ENCODE peak calls at places on chromosomes 11 and 22, in five cellular contexts. One of them, this sample, is unnamed. For H3K9me3 and H3K4me1, the result is how much of the 10 kb centered on the place peaks cover.

GRCh38 chr11:19393941-19394340 is 153.2 kb upstream of the E2F8 start:
- DNase-seq in colonic mucosa: no peak
- DNase-seq in sigmoid colon: no peak
- DNase-seq in vagina: no peak
- DNase-seq in mesenchymal stem cell: peak
- DNase-seq in this sample: no peak

GRCh38 chr11:69435161-69435990 is 46.1 kb upstream of the LINC01488 start:
- DNase-seq in colonic mucosa: no peak
- DNase-seq in vagina: no peak
- DNase-seq in sigmoid colon: peak
- DNase-seq in mesenchymal stem cell: no peak
- DNase-seq in this sample: no peak

GRCh38 chr11:103035656-103036434 is 56.1 kb downstream of the DCUN1D5 start:
- DNase-seq in mesenchymal stem cell: peak
- DNase-seq in sigmoid colon: no peak
- DNase-seq in vagina: no peak
- DNase-seq in colonic mucosa: peak
- DNase-seq in this sample: peak

GRCh38 chr11:130585545-130585944 is 137.1 kb downstream of the ADAMTS15 start:
- DNase-seq in colonic mucosa: no peak
- DNase-seq in vagina: no peak
- DNase-seq in mesenchymal stem cell: no peak
- DNase-seq in sigmoid colon: no peak
- DNase-seq in this sample: no peak

GRCh38 chr11:69442807-69443137 is 38.7 kb upstream of the LINC01488 start:
- DNase-seq in colonic mucosa: peak
- DNase-seq in vagina: no peak
- DNase-seq in sigmoid colon: no peak
- DNase-seq in mesenchymal stem cell: peak
- DNase-seq in this sample: no peak

GRCh38 chr22:47328550-47329243 is 566.2 kb downstream of the TBC1D22A start:
- DNase-seq in colonic mucosa: no peak
- DNase-seq in mesenchymal stem cell: no peak
- DNase-seq in sigmoid colon: no peak
- DNase-seq in vagina: peak
- DNase-seq in this sample: no peak

GRCh38 chr11:72239296-72239848 is 4.6 kb downstream of the PHOX2A start:
- DNase-seq in colonic mucosa: peak
- DNase-seq in vagina: no peak
- DNase-seq in sigmoid colon: peak
- DNase-seq in mesenchymal stem cell: peak
- DNase-seq in this sample: no peak

GRCh38 chr11:18581825-18582224 is 6.7 kb downstream of the UEVLD start:
- DNase-seq in colonic mucosa: no peak
- DNase-seq in mesenchymal stem cell: no peak
- DNase-seq in sigmoid colon: no peak
- DNase-seq in vagina: no peak
- DNase-seq in this sample: no peak

GRCh38 chr11:33620423-33621120 is 80.1 kb downstream of the C11orf91 start:
- DNase-seq in vagina: no peak
- DNase-seq in sigmoid colon: no peak
- DNase-seq in mesenchymal stem cell: no peak
- DNase-seq in colonic mucosa: no peak
- DNase-seq in this sample: no peak

GRCh38 chr11:30719420-30719819 is 133.3 kb upstream of the MPPED2 start:
- DNase-seq in mesenchymal stem cell: no peak
- DNase-seq in colonic mucosa: no peak
- DNase-seq in vagina: no peak
- DNase-seq in sigmoid colon: no peak
- DNase-seq in this sample: no peak

GRCh38 chr11:61954106-61955030 is 4.2 kb downstream of the BEST1 start:
- DNase-seq in colonic mucosa: no peak
- DNase-seq in sigmoid colon: no peak
- DNase-seq in mesenchymal stem cell: no peak
- DNase-seq in vagina: peak
- DNase-seq in this sample: no peak

DNA sequence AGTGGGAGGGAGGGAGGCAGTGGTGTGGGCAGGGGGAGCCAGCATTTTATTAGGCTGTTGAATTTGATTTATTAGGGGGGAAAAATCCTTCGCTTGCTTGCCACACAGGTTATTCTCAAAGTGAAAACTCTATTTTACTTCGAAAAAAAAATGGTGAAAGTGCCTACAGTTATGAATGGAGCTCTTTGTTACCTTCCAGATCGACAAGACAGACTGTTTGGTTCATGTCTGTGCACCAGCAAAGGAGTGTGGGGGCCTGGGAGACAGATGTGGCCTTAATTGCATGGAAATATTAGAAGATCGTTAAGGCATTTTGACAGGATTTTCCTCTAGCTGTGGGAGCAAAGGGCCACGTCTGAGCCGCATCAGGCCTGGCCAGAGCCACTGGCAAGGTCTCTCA is 45.7 kb downstream of the FLI1 start:
- DNase-seq in sigmoid colon: no peak
- DNase-seq in mesenchymal stem cell: no peak
- DNase-seq in vagina: no peak
- DNase-seq in colonic mucosa: no peak
- DNase-seq in this sample: no peak
- H3K27ac ChIP-seq in sigmoid colon: no peak
- H3K27ac ChIP-seq in mesenchymal stem cell: no peak
- H3K27ac ChIP-seq in vagina: no peak
- H3K27ac ChIP-seq in colonic mucosa: no peak
- H3K27ac ChIP-seq in this sample: peak

GRCh38 chr22:48336339-48337060 is 1491.2 kb downstream of the BRD1 start:
- DNase-seq in vagina: no peak
- DNase-seq in sigmoid colon: no peak
- DNase-seq in colonic mucosa: no peak
- DNase-seq in mesenchymal stem cell: no peak
- DNase-seq in this sample: peak
- H3K9me3 ChIP-seq in vagina: under half
- H3K9me3 ChIP-seq in sigmoid colon: under half
- H3K9me3 ChIP-seq in colonic mucosa: under half
- H3K9me3 ChIP-seq in mesenchymal stem cell: under half
- H3K9me3 ChIP-seq in this sample: under half

DNA sequence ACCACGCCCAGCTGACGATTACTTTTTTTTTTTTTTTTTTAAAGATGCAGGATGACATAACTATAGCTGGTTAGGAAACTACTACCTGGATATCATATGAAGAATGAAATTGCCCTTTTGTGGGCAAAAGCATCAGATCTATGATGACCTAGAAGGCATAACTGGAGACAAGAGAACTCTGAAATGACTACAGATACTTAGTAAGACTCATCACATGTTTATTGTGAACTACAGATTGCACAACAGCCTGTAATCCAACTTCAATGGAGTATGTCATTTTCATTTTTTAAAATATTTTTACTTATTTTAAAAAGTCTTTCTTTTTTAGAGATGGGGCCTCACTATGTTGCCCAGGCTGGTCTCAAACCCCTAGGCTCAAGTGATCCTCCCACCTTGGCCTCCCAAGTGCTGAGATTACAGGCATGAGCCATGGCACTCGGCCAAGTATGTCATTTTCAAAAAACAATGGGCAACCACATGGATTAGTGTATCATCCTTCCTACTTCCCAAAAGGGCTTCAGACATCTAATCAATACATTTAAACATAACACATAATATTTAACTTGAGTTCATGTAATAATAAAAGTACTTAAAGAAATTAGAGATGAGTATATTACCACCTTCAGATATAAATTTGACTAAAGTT is 3.3 kb downstream of the MTMR2 start:
- DNase-seq in colonic mucosa: no peak
- DNase-seq in vagina: no peak
- DNase-seq in sigmoid colon: no peak
- DNase-seq in mesenchymal stem cell: peak
- DNase-seq in this sample: no peak
- H3K4me1 ChIP-seq in colonic mucosa: under half
- H3K4me1 ChIP-seq in vagina: under half
- H3K4me1 ChIP-seq in sigmoid colon: under half
- H3K4me1 ChIP-seq in mesenchymal stem cell: under half
- H3K4me1 ChIP-seq in this sample: under half

GRCh38 chr22:29343313-29343805 is 27.9 kb upstream of the RASL10A start:
- DNase-seq in colonic mucosa: no peak
- DNase-seq in sigmoid colon: peak
- DNase-seq in vagina: no peak
- DNase-seq in mesenchymal stem cell: no peak
- DNase-seq in this sample: no peak
- H3K27ac ChIP-seq in colonic mucosa: no peak
- H3K27ac ChIP-seq in sigmoid colon: peak
- H3K27ac ChIP-seq in vagina: no peak
- H3K27ac ChIP-seq in mesenchymal stem cell: peak
- H3K27ac ChIP-seq in this sample: no peak

GRCh38 chr22:27495325-27495724 is 306.2 kb downstream of the MN1 start:
- DNase-seq in sigmoid colon: no peak
- DNase-seq in vagina: no peak
- DNase-seq in mesenchymal stem cell: no peak
- DNase-seq in colonic mucosa: no peak
- DNase-seq in this sample: no peak
- H3K9me3 ChIP-seq in sigmoid colon: under half
- H3K9me3 ChIP-seq in vagina: under half
- H3K9me3 ChIP-seq in mesenchymal stem cell: under half
- H3K9me3 ChIP-seq in colonic mucosa: under half
- H3K9me3 ChIP-seq in this sample: under half

GRCh38 chr22:36362077-36362476 is 25.7 kb downstream of the MYH9 start:
- DNase-seq in sigmoid colon: no peak
- DNase-seq in mesenchymal stem cell: no peak
- DNase-seq in colonic mucosa: no peak
- DNase-seq in vagina: no peak
- DNase-seq in this sample: no peak

GRCh38 chr22:36360011-36360410 is 27.8 kb downstream of the MYH9 start:
- DNase-seq in mesenchymal stem cell: no peak
- DNase-seq in vagina: no peak
- DNase-seq in colonic mucosa: no peak
- DNase-seq in sigmoid colon: no peak
- DNase-seq in this sample: no peak

GRCh38 chr22:36359172-36359973 is 28.4 kb downstream of the MYH9 start:
- DNase-seq in colonic mucosa: no peak
- DNase-seq in mesenchymal stem cell: no peak
- DNase-seq in sigmoid colon: no peak
- DNase-seq in vagina: no peak
- DNase-seq in this sample: no peak

GRCh38 chr22:36362819-36363377 is 24.9 kb downstream of the MYH9 start:
- DNase-seq in colonic mucosa: no peak
- DNase-seq in mesenchymal stem cell: peak
- DNase-seq in sigmoid colon: no peak
- DNase-seq in vagina: no peak
- DNase-seq in this sample: no peak

GRCh38 chr22:36360871-36361383 is 26.8 kb downstream of the MYH9 start:
- DNase-seq in colonic mucosa: no peak
- DNase-seq in sigmoid colon: no peak
- DNase-seq in mesenchymal stem cell: peak
- DNase-seq in vagina: no peak
- DNase-seq in this sample: no peak
- H3K4me1 ChIP-seq in colonic mucosa: half or more
- H3K4me1 ChIP-seq in sigmoid colon: under half
- H3K4me1 ChIP-seq in mesenchymal stem cell: half or more
- H3K4me1 ChIP-seq in vagina: half or more
- H3K4me1 ChIP-seq in this sample: half or more

DNA sequence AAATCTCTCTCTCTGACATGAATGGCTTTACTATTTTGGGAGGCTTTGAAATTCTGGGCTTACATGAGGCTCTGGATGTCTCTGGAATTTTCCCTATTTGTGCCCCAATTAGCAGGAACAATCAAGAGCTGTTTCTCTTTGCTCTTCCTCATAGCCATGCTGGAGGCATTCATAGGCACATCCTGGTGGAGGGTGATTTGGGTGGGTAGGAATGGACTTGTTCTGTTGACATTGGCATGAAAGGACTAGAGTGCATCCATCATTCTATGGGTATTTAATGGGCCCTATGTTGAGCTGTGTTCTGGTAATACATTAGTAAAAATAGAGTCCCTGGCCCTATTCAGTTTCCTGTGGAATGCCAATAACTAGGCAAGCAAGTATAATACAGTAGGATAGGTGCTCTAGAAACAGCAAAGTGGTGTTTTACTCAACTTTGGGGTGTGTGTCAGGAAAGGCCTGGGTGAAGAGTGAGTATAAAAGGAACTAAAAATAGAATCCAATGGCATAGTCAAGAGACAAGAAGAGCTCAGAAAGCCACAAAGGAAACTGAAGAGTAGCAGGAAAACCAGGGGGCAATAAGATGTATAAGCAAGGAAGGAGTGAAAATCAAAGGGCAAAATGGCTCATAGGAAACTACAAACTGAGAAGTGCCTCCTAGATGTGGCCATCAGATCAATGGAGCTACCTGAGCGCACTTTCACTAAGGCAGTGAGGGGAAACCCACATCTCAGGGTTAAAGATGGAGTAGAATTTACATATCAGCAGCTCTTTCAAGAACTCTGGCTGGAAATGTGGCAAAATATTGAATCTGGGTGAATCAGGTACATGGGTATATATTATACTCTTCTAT is 45.0 kb downstream of the CWC15 start:
- DNase-seq in mesenchymal stem cell: peak
- DNase-seq in sigmoid colon: no peak
- DNase-seq in vagina: peak
- DNase-seq in colonic mucosa: no peak
- DNase-seq in this sample: no peak
- H3K27ac ChIP-seq in mesenchymal stem cell: peak
- H3K27ac ChIP-seq in sigmoid colon: peak
- H3K27ac ChIP-seq in vagina: peak
- H3K27ac ChIP-seq in colonic mucosa: no peak
- H3K27ac ChIP-seq in this sample: no peak

GRCh38 chr22:33542153-33542552 is 378.1 kb downstream of the LARGE1 start:
- DNase-seq in vagina: no peak
- DNase-seq in mesenchymal stem cell: peak
- DNase-seq in sigmoid colon: no peak
- DNase-seq in colonic mucosa: no peak
- DNase-seq in this sample: no peak
- H3K9me3 ChIP-seq in vagina: under half
- H3K9me3 ChIP-seq in mesenchymal stem cell: under half
- H3K9me3 ChIP-seq in sigmoid colon: under half
- H3K9me3 ChIP-seq in colonic mucosa: under half
- H3K9me3 ChIP-seq in this sample: under half

DNA sequence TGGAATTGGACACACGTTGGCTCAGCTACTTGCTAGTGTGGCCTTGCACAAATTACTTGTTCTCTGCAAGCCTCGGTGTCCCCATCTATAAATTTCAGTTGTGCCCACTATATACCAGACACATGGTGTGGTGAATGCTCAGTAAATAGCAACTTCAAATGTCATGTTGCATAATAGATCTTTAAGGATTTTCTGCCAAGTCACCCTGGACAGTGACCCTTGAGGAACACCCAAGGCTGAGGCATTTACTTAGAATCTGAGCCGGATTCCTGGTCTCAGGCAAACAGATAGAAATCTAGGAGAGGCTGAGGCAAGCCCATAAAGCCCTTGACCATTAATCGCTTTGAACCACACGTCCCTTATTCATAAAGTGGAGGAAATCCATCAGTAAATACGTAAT is 9.6 kb downstream of the TEAD1 start:
- DNase-seq in sigmoid colon: no peak
- DNase-seq in colonic mucosa: no peak
- DNase-seq in mesenchymal stem cell: peak
- DNase-seq in vagina: peak
- DNase-seq in this sample: no peak
- H3K4me1 ChIP-seq in sigmoid colon: under half
- H3K4me1 ChIP-seq in colonic mucosa: under half
- H3K4me1 ChIP-seq in mesenchymal stem cell: under half
- H3K4me1 ChIP-seq in vagina: half or more
- H3K4me1 ChIP-seq in this sample: under half

DNA sequence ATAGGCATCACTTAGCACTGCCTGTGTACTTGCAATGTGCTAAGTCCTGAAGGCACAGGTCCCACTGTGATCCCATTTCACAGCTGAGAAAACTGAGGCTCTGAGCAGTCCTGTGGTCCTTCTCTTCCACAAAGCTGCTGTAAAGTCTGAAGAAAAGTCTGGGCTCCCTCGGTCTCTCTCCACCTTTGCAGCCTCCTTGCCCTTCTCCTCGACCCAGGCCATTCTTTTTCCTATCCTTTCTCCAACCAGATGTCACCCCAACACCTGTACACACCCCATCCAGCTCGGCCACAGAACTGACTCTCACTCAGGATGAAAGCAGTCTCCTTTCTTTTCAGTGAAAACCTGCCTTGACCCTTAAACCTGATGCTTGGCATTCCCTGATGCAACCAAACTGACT is 42.6 kb upstream of the SYT13 start:
- DNase-seq in colonic mucosa: no peak
- DNase-seq in mesenchymal stem cell: no peak
- DNase-seq in sigmoid colon: no peak
- DNase-seq in vagina: peak
- DNase-seq in this sample: no peak
- H3K27ac ChIP-seq in colonic mucosa: no peak
- H3K27ac ChIP-seq in mesenchymal stem cell: no peak
- H3K27ac ChIP-seq in sigmoid colon: no peak
- H3K27ac ChIP-seq in vagina: no peak
- H3K27ac ChIP-seq in this sample: no peak